ENCODE peak calls at places on chromosomes 6 and 20, in seven cellular contexts. I is gastrocnemius medialis, P is sigmoid colon, J is endothelial cell of umbilical vein, F is left lung, V is stomach, Q is tibial artery. D is an unnamed sample.
A peak's percentile ranks its signal among the peaks of the same experiment; 100 is the strongest.

GRCh38 chr6:3322366-3322890 is 63.7 kb downstream of the PSMG4 start:
- DNase-seq in I (no peak), F (no peak), Q (no peak), J (no peak), P (no peak), V (no peak), D (no peak)

GRCh38 chr20:26276811-26277210 is 580.2 kb upstream of the ZNF337 start:
- DNase-seq in J (no peak), V (no peak), P (peak; percentile 53), F (no peak), I (no peak), Q (peak; percentile 47), D (no peak)

GRCh38 chr6:658244-658643 is 1.3 kb upstream of the HUS1B start:
- DNase-seq in F (no peak), J (no peak), V (no peak), Q (no peak), I (no peak), P (no peak), D (peak; percentile 40)

GRCh38 chr20:44959896-44960852 is at the start of gene TOMM34:
- DNase-seq in J (peak; percentile 90), F (peak; percentile 96), V (peak; percentile 98), Q (peak; percentile 97), P (peak; percentile 97), I (peak; percentile 91), D (peak; percentile 46)

GRCh38 chr6:1619666-1620503 is 10.2 kb downstream of the FOXC1 start:
- DNase-seq in P (peak; percentile 56), J (peak; percentile 61), V (no peak), I (no peak), Q (peak; percentile 86), F (no peak), D (no peak)

GRCh38 chr6:169722362-169723199 is 1.7 kb downstream of the PHF10 start:
- DNase-seq in P (peak; percentile 75), J (peak; percentile 88), I (no peak), V (peak; percentile 43), Q (peak; percentile 76), F (peak; percentile 58), D (no peak)

GRCh38 chr6:149480502-149481280 is 4.1 kb downstream of the ZC3H12D start:
- DNase-seq in P (no peak), V (no peak), I (no peak), Q (no peak), J (no peak), F (peak; percentile 30), D (no peak)

GRCh38 chr6:107822154-107823046 is 1.7 kb downstream of the SCML4 start:
- DNase-seq in J (no peak), P (no peak), Q (no peak), V (no peak), I (no peak), F (no peak), D (no peak)

GRCh38 chr20:52859156-52859887 is 112.8 kb upstream of the TSHZ2 start:
- DNase-seq in P (no peak), J (peak; percentile 1), F (no peak), V (peak; percentile 27), I (no peak), Q (no peak), D (no peak)

GRCh38 chr6:43271103-43271815 is 26.8 kb upstream of the SLC22A7 start:
- DNase-seq in J (no peak), P (no peak), Q (no peak), F (no peak), I (no peak), V (no peak), D (no peak)

GRCh38 chr6:43269273-43270007 is 26.2 kb downstream of the TTBK1 start:
- DNase-seq in P (no peak), V (peak; percentile 38), J (no peak), I (no peak), F (no peak), Q (no peak), D (no peak)

GRCh38 chr6:43268348-43268685 is 25.0 kb downstream of the TTBK1 start:
- DNase-seq in F (no peak), J (no peak), Q (no peak), V (no peak), P (no peak), I (no peak), D (no peak)

GRCh38 chr6:43267619-43268347 is 24.5 kb downstream of the TTBK1 start:
- DNase-seq in J (no peak), I (no peak), P (no peak), F (no peak), V (no peak), Q (no peak), D (no peak)

DNA sequence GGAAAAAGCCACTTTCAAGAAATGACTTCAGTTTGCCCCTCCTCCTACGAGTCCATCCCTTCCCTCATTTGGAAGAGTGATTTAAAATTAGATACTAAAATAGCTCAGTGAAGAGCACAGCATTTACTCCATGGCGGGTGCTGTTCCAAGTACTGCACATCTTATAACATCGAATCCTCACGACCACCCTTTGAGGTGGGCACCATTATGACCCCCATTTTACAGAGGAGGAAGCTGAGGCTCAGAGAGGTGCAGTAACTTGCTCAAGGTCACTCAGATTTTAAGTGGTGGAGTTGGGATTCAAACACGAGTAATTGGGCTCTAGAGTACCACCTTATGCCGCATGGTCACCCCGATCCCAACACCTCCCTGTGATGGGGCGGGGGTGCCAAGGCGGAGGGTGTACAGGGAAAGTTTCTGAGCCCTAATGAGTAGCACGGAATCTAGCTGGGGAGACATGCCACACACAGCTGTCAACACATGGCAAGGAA is 25.5 kb downstream of the TTBK1 start:
- DNase-seq in J (no peak), I (no peak), V (no peak), F (no peak), Q (no peak), P (no peak), D (no peak)
- H3K4me3 ChIP-seq in J (no peak overlapping the region), I (no peak overlapping the region), V (peak overlapping the region; percentile 44), F (no peak overlapping the region), Q (peak overlapping the region; percentile 52), P (peak overlapping the region; percentile 48), D (no peak overlapping the region)

DNA sequence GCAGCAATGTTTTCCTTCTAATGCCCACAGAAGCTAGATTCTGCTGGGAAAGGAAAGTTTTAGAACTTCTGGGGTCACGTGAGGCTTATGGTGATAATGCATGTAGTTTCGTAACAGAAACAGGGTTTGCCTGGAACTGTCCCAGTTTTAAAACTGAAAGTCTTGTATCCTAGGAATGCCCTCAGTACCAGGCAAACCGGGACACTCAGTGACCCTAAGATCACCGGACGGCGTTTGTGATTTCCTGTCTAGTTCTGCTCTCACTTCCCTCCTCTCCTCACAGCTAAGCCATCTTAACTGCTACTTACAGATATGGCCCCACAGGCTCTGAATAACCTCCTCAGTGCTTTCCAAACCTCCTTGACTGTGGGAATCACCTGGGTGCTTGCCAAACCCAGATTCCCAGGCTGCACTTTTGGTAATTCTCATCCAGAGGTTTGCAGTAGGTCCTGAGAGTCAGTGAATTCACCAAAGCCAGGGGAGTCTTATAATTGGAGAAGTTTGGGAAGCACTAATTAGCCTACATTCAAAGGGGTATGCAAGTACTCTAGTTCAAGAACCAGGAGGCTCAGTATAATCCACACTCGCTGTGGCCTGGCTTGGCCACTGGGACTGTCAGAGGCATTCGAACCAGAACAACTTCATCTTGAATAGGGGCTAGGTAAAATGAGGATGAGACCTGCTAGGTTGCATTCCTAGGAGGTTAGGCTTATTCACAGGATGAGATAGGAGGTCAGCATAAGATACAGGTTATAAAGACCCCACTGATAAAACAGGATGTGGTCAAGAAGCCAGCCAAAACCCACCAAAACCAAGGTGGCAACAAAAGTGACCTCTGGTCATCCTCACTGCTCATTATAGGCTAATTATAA is 231.6 kb upstream of the MYLIP start:
- DNase-seq in I (peak; percentile 24), Q (no peak), F (peak; percentile 54), V (no peak), P (no peak), J (peak; percentile 89), D (no peak)
- H3K4me3 ChIP-seq in I (no peak overlapping the region), Q (peak overlapping the region; percentile 27), F (no peak overlapping the region), V (no peak overlapping the region), P (no peak overlapping the region), J (no peak overlapping the region), D (no peak overlapping the region)

DNA sequence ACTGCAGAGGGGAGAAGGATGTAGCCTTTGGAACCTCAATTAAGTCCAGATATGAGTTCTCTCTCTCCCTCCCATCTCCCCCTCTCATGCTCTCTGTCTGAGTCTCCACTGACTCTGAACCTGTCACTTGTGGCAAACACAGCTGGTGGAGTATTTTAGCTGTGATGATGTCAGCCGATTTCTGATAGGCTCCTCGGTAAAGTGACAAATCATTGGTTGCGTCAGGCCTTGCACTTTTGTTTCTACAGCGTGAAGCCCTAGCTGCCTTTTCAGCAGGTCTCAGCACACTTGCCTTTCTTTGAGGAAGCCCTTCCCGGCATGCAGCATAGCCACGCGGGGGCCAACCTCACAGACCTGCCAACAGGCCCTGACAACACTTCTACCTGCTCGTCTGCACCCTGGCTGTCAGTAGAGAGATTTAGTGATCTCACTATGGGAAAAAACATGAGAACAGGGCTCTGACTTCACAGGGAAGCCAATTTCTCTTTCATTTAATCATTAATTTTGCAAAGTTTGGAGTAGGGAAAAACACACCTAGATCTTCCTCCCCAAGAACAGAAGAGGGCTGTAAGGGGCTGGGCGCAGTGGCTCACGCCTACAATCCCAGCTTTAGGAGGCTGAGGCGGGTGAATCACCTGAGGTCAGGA is 84.4 kb downstream of the GMPR start:
- DNase-seq in Q (peak; percentile 85), V (peak; percentile 49), F (peak; percentile 67), P (peak; percentile 81), J (no peak), I (peak; percentile 93), D (no peak)
- H3K4me3 ChIP-seq in Q (no peak overlapping the region), V (no peak overlapping the region), F (no peak overlapping the region), P (no peak overlapping the region), J (no peak overlapping the region), I (peak overlapping the region; percentile 34), D (no peak overlapping the region)

GRCh38 chr6:37938909-37939308 is 119.4 kb downstream of the ZFAND3 start:
- DNase-seq in Q (no peak), J (no peak), V (no peak), P (no peak), I (no peak), F (no peak), D (no peak)

GRCh38 chr6:37946021-37946420 is 126.5 kb downstream of the ZFAND3 start:
- DNase-seq in J (no peak), P (no peak), Q (no peak), I (no peak), V (no peak), F (no peak), D (no peak)

GRCh38 chr6:37943436-37944058 is 124.0 kb downstream of the ZFAND3 start:
- DNase-seq in V (no peak), J (no peak), P (no peak), F (no peak), Q (no peak), I (no peak), D (no peak)

GRCh38 chr6:37940074-37940847 is 120.7 kb downstream of the ZFAND3 start:
- DNase-seq in P (peak; percentile 67), F (no peak), I (no peak), Q (no peak), V (no peak), J (peak; percentile 66), D (no peak)

DNA sequence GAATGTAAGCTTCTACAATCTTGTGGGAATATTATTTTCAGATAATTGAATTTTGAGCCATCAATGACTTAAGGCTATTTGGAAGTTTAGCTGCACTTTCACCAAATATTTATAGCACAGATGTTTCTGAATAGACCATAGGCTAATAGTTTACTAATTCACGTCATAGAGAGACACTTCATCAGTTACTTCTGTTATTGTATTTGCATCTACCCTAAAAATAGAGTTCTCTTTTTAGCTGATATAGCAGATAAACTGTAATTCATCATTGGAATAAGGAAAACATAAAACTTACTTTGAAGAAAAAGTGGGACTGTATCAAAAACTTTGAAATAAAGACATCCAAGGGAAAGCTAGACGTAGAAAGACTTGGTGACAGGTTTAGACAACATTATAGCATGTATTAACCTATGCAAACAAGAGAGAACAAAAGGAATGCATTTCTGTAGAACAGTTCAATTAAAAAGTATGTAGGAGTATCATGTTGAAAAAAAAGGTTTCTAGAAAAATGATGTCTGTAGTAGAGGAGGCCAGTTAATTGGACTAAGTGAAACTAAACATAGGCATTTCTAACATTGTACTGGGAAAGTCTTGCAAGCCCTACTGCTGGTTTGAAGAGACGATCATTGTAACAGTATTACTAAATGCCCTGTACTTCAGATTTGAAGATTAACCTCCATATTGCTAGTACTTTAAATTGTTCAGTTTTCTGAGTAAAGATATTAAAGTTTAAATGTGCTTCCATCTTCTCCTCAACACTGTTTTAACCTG is 123.3 kb downstream of the ZFAND3 start:
- DNase-seq in F (no peak), J (no peak), Q (no peak), I (no peak), P (no peak), V (no peak), D (no peak)
- H3K4me3 ChIP-seq in F (no peak overlapping the region), J (no peak overlapping the region), Q (no peak overlapping the region), I (no peak overlapping the region), P (no peak overlapping the region), V (no peak overlapping the region), D (no peak overlapping the region)